ENCODE peak calls at places on chromosomes 2 and 18, in four cellular contexts. K is GM23338, D is hepatocyte, S is fibroblast of lung. M is an unnamed sample.

GRCh38 chr18:68940754-68941153 is 142.9 kb downstream of the CCDC102B start:
- DNase-seq in D (no peak), K (no peak), S (no peak), M (no peak)

GRCh38 chr2:29747786-29748470 is 173.5 kb downstream of the ALK start:
- DNase-seq in D (no peak), S (peak; percentile 56), K (no peak), M (peak; percentile 13)

GRCh38 chr18:76721207-76721996 is 101.0 kb upstream of the ZNF236 start:
- DNase-seq in D (no peak), K (no peak), S (no peak), M (no peak)

GRCh38 chr18:52995875-52996274 is 655.9 kb downstream of the DCC start:
- DNase-seq in D (no peak), S (no peak), K (no peak), M (no peak)

GRCh38 chr2:134648547-134648946 is 70.3 kb downstream of the TMEM163 start:
- DNase-seq in K (no peak), S (no peak), D (no peak), M (no peak)

GRCh38 chr2:113138428-113139322 is 11.3 kb downstream of the IL1RN start:
- DNase-seq in D (peak; percentile 87), K (peak; percentile 84), S (peak; percentile 80), M (peak; percentile 73)

GRCh38 chr2:235723371-235723770 is 229.5 kb downstream of the AGAP1 start:
- DNase-seq in K (no peak), D (no peak), S (no peak), M (no peak)

GRCh38 chr2:121955313-121956211 is 200.1 kb downstream of the TSN start:
- DNase-seq in S (no peak), K (no peak), D (no peak), M (no peak)

GRCh38 chr2:157236404-157236803 is 21.1 kb upstream of the GALNT5 start:
- DNase-seq in S (no peak), D (no peak), K (no peak), M (no peak)

GRCh38 chr2:192500550-192501200 is 305.9 kb upstream of the TMEFF2 start:
- DNase-seq in K (no peak), S (peak; percentile 71), D (peak; percentile 67), M (no peak)

GRCh38 chr2:130332271-130333073 is 10.2 kb upstream of the IMP4 start:
- DNase-seq in K (peak; percentile 82), S (peak; percentile 82), D (peak; percentile 89), M (peak; percentile 89)

GRCh38 chr2:130328710-130329109 is 14.0 kb upstream of the IMP4 start:
- DNase-seq in S (peak; percentile 21), D (no peak), K (no peak), M (no peak)

GRCh38 chr2:130327703-130328527 is 14.8 kb upstream of the IMP4 start:
- DNase-seq in K (peak; percentile 82), D (peak; percentile 85), S (peak; percentile 63), M (peak; percentile 70)
- TF ChIP-seq EZH2 in K (no peak), D (no peak), S (no peak), M (no peak)

GRCh38 chr2:195331124-195331523 is 325.9 kb upstream of the SLC39A10 start:
- DNase-seq in S (no peak), D (peak; percentile 29), K (no peak), M (no peak)

GRCh38 chr2:195337597-195337996 is 319.4 kb upstream of the SLC39A10 start:
- DNase-seq in S (no peak), D (no peak), K (no peak), M (no peak)

GRCh38 chr2:195338856-195339255 is 318.2 kb upstream of the SLC39A10 start:
- DNase-seq in S (no peak), D (no peak), K (no peak), M (no peak)

GRCh38 chr2:195330513-195330956 is 326.5 kb upstream of the SLC39A10 start:
- DNase-seq in K (no peak), S (no peak), D (peak; percentile 24), M (no peak)

GRCh38 chr2:195333869-195334268 is 323.2 kb upstream of the SLC39A10 start:
- DNase-seq in D (no peak), K (no peak), S (no peak), M (no peak)
- H2AFZ ChIP-seq in D (no peak overlapping the region), K (no peak overlapping the region), S (no peak overlapping the region), M (no peak overlapping the region)

DNA sequence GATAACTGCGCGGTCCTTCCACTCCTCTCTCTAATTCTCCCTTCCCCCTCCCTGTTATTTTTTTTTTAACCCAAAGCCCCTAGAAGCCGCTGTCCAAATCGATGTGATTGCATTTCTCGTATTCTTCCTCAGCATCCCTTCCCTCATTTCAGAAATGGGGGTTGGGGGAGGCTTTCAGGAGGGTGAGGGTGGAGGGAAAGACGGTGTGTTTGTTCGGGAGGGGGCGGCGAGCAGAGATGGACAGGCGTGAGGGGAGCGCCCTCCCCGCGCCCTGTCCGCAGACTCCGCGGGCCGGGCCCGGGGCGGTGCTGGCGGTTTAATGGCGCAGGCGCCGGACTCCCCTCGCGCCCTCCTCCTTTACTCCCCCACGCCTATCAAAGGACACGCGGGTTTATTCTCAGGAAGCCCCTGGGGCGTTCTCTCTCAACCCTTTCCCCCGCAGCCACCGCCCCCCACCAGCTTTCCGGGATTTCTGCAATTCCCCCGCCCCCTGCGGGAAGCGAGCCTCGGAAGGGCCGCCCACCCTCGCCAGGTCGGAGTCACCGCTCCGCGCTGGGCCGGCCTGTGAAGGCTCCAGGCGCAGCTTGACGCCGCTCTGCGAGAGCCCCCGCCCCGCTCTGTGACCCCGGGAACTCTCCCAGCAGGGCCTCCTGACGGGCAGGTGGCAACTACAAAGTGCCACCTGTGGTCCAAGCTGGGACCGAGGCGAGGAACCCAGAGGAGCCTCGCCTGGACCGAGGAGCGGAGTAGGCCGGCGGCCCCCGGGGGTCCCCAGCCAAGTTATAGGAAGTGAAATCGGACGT is 981 bp downstream of the ST8SIA3 start:
- DNase-seq in K (peak; percentile 81), S (no peak), D (peak; percentile 19), M (peak; percentile 85)
- TF ChIP-seq EZH2 in K (no peak), S (no peak), D (peak; percentile 59), M (no peak)

GRCh38 chr2:48438266-48438665 is 91.7 kb upstream of the STON1 start:
- DNase-seq in D (no peak), K (no peak), S (no peak), M (no peak)

GRCh38 chr2:48435909-48436308 is 94.0 kb upstream of the STON1 start:
- DNase-seq in K (no peak), D (no peak), S (no peak), M (no peak)

GRCh38 chr2:48430528-48430927 is 99.4 kb upstream of the STON1 start:
- DNase-seq in K (no peak), S (no peak), D (no peak), M (no peak)

GRCh38 chr2:48433682-48434081 is 96.3 kb upstream of the STON1 start:
- DNase-seq in S (peak; percentile 41), D (no peak), K (no peak), M (no peak)

GRCh38 chr2:48434101-48434500 is 95.9 kb upstream of the STON1 start:
- DNase-seq in D (no peak), S (no peak), K (no peak), M (no peak)
- H2AFZ ChIP-seq in D (no peak overlapping the region), S (peak overlapping the region; percentile 1), K (peak overlapping the region; percentile 60), M (no peak overlapping the region)

DNA sequence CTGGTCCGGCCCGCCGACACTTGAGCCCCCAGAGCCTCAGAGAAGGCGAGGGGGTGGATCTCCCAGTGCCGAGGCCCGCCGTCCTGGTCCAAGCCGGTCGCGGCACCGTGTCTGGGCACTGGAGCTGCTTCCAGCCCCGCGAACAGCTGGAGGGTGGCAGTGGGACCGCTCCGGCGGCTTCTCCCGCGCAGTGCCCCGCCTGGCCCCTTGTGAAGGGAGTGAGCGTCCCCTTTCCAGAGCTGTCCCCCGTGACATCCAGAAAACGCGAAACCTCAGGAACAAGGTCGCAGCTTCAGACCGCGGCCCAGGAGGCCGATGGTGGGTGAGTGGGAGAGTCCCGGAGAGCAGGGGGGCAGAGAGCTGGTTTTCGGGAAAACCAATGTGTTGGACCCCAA is 579 bp upstream of the EMX1 start:
- DNase-seq in K (peak; percentile 45), D (no peak), S (no peak), M (peak; percentile 56)
- TF ChIP-seq EZH2 in K (peak; percentile 92), D (peak; percentile 16), S (peak; percentile 98), M (peak; percentile 16)

DNA sequence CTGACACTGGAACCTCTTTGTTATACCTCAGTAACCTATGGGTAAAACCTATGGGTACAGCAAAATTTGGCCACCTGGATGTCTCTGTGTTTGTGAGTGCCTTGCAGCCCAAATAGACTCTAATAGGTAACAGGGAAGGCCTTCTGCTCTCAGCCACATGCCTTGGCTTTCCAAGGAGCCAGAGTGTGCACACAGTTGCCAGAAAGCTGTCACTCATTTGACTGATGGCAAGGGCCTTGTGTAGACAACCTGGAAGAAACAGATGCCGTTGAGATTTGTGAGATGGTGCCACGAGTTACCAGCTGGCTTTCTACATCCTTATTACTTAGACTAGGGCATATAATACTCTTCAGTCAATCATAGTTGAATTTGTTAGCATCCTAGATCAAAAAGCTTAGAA is 90.1 kb upstream of the RAB12 start:
- DNase-seq in S (no peak), K (no peak), D (no peak), M (no peak)
- H2AFZ ChIP-seq in S (no peak overlapping the region), K (no peak overlapping the region), D (no peak overlapping the region), M (no peak overlapping the region)

GRCh38 chr2:222941510-222942032 is 80.7 kb downstream of the ACSL3 start:
- DNase-seq in K (no peak), D (no peak), S (no peak), M (no peak)
- TF ChIP-seq EZH2 in K (no peak), D (no peak), S (no peak), M (no peak)

M was measured in neural progenitor cell.